ENCODE peak calls at places on chromosomes 3 and 15, in five cellular contexts. One of them, this sample, is unnamed.

GRCh38 chr15:67107014-67107812 is 41.8 kb downstream of the SMAD3 start:
- DNase-seq in IMR-90: peak; percentile 100
- DNase-seq in suprapubic skin: no peak
- DNase-seq in K562: peak; percentile 53
- DNase-seq in sigmoid colon: peak; percentile 92
- DNase-seq in this sample: no peak

GRCh38 chr3:62529230-62529629 is 155.9 kb upstream of the FEZF2 start:
- DNase-seq in IMR-90: peak; percentile 8
- DNase-seq in suprapubic skin: no peak
- DNase-seq in K562: peak; percentile 5
- DNase-seq in sigmoid colon: no peak
- DNase-seq in this sample: no peak

GRCh38 chr3:159783780-159784747 is 204.6 kb upstream of the IL12A start:
- DNase-seq in IMR-90: no peak
- DNase-seq in suprapubic skin: no peak
- DNase-seq in K562: no peak
- DNase-seq in sigmoid colon: no peak
- DNase-seq in this sample: no peak

GRCh38 chr3:19885468-19885867 is 48.5 kb downstream of the EFHB start:
- DNase-seq in IMR-90: peak; percentile 41
- DNase-seq in suprapubic skin: no peak
- DNase-seq in K562: peak; percentile 65
- DNase-seq in sigmoid colon: no peak
- DNase-seq in this sample: no peak

GRCh38 chr3:138063416-138063815 is 52.0 kb downstream of the DZIP1L start:
- DNase-seq in IMR-90: no peak
- DNase-seq in suprapubic skin: no peak
- DNase-seq in K562: no peak
- DNase-seq in sigmoid colon: no peak
- DNase-seq in this sample: no peak

GRCh38 chr15:42057744-42058646 is 36.4 kb downstream of the PLA2G4D start:
- DNase-seq in IMR-90: no peak
- DNase-seq in suprapubic skin: peak; percentile 69
- DNase-seq in K562: no peak
- DNase-seq in sigmoid colon: no peak
- DNase-seq in this sample: peak; percentile 82

GRCh38 chr3:55486101-55486856 is 827 bp downstream of the WNT5A start:
- DNase-seq in IMR-90: peak; percentile 79
- DNase-seq in suprapubic skin: peak; percentile 58
- DNase-seq in K562: no peak
- DNase-seq in sigmoid colon: peak; percentile 81
- DNase-seq in this sample: no peak

GRCh38 chr3:118168175-118168574 is 866.5 kb downstream of the IGSF11 start:
- DNase-seq in IMR-90: no peak
- DNase-seq in suprapubic skin: no peak
- DNase-seq in K562: no peak
- DNase-seq in sigmoid colon: no peak
- DNase-seq in this sample: no peak

GRCh38 chr3:46619845-46620778 is 7.8 kb downstream of the FAM240A start:
- DNase-seq in IMR-90: no peak
- DNase-seq in suprapubic skin: no peak
- DNase-seq in K562: no peak
- DNase-seq in sigmoid colon: no peak
- DNase-seq in this sample: no peak

GRCh38 chr3:112333002-112333385 is at the start of gene CD200:
- DNase-seq in IMR-90: peak; percentile 16
- DNase-seq in suprapubic skin: no peak
- DNase-seq in K562: no peak
- DNase-seq in sigmoid colon: peak; percentile 79
- DNase-seq in this sample: peak; percentile 90

GRCh38 chr15:68047826-68048225 is 6.3 kb upstream of the PIAS1 start:
- DNase-seq in IMR-90: no peak
- DNase-seq in suprapubic skin: no peak
- DNase-seq in K562: no peak
- DNase-seq in sigmoid colon: no peak
- DNase-seq in this sample: no peak

GRCh38 chr15:96564546-96564945 is 234.0 kb downstream of the NR2F2 start:
- DNase-seq in IMR-90: no peak
- DNase-seq in suprapubic skin: no peak
- DNase-seq in K562: no peak
- DNase-seq in sigmoid colon: no peak
- DNase-seq in this sample: no peak

GRCh38 chr3:82114589-82114988 is 353.1 kb upstream of the GBE1 start:
- DNase-seq in IMR-90: no peak
- DNase-seq in suprapubic skin: no peak
- DNase-seq in K562: no peak
- DNase-seq in sigmoid colon: no peak
- DNase-seq in this sample: no peak

GRCh38 chr15:40398413-40398873 is 7.2 kb upstream of the IVD start:
- DNase-seq in IMR-90: no peak
- DNase-seq in suprapubic skin: no peak
- DNase-seq in K562: no peak
- DNase-seq in sigmoid colon: no peak
- DNase-seq in this sample: no peak

GRCh38 chr3:111616417-111617105 is 21.4 kb upstream of the ZBED2 start:
- DNase-seq in IMR-90: peak; percentile 18
- DNase-seq in suprapubic skin: no peak
- DNase-seq in K562: no peak
- DNase-seq in sigmoid colon: no peak
- DNase-seq in this sample: no peak

GRCh38 chr15:60758961-60759729 is 280.2 kb upstream of the ICE2 start:
- DNase-seq in IMR-90: peak; percentile 97
- DNase-seq in suprapubic skin: no peak
- DNase-seq in K562: no peak
- DNase-seq in sigmoid colon: no peak
- DNase-seq in this sample: no peak

GRCh38 chr3:189157232-189158007 is 14.4 kb upstream of the TPRG1 start:
- DNase-seq in IMR-90: no peak
- DNase-seq in suprapubic skin: no peak
- DNase-seq in K562: no peak
- DNase-seq in sigmoid colon: no peak
- DNase-seq in this sample: no peak

GRCh38 chr3:50660386-50660785 is 14.3 kb upstream of the DOCK3 start:
- DNase-seq in IMR-90: no peak
- DNase-seq in suprapubic skin: no peak
- DNase-seq in K562: no peak
- DNase-seq in sigmoid colon: no peak
- DNase-seq in this sample: no peak

GRCh38 chr3:15337963-15338362 is 5.6 kb upstream of the SH3BP5 start:
- DNase-seq in IMR-90: no peak
- DNase-seq in suprapubic skin: no peak
- DNase-seq in K562: no peak
- DNase-seq in sigmoid colon: no peak
- DNase-seq in this sample: no peak

GRCh38 chr3:188055388-188055787 is 98.6 kb upstream of the LPP start:
- DNase-seq in IMR-90: no peak
- DNase-seq in suprapubic skin: no peak
- DNase-seq in K562: no peak
- DNase-seq in sigmoid colon: no peak
- DNase-seq in this sample: no peak

GRCh38 chr3:173098959-173099358 is 42.1 kb downstream of the SPATA16 start:
- DNase-seq in IMR-90: no peak
- DNase-seq in suprapubic skin: no peak
- DNase-seq in K562: no peak
- DNase-seq in sigmoid colon: no peak
- DNase-seq in this sample: no peak

GRCh38 chr3:136577791-136578190 is 174.4 kb downstream of the STAG1 start:
- DNase-seq in IMR-90: no peak
- DNase-seq in suprapubic skin: no peak
- DNase-seq in K562: no peak
- DNase-seq in sigmoid colon: no peak
- DNase-seq in this sample: no peak

GRCh38 chr3:81302045-81302444 is 459.4 kb downstream of the GBE1 start:
- DNase-seq in IMR-90: peak; percentile 48
- DNase-seq in suprapubic skin: no peak
- DNase-seq in K562: peak; percentile 25
- DNase-seq in sigmoid colon: no peak
- DNase-seq in this sample: peak; percentile 15

GRCh38 chr3:71926690-71927089 is 141.7 kb upstream of the PROK2 start:
- DNase-seq in IMR-90: no peak
- DNase-seq in suprapubic skin: no peak
- DNase-seq in K562: no peak
- DNase-seq in sigmoid colon: no peak
- DNase-seq in this sample: no peak

GRCh38 chr3:43960448-43960840 is 269.7 kb downstream of the ABHD5 start:
- DNase-seq in IMR-90: no peak
- DNase-seq in suprapubic skin: no peak
- DNase-seq in K562: no peak
- DNase-seq in sigmoid colon: no peak
- DNase-seq in this sample: no peak

GRCh38 chr15:67783303-67783702 is 42.0 kb upstream of the SKOR1 start:
- DNase-seq in IMR-90: no peak
- DNase-seq in suprapubic skin: no peak
- DNase-seq in K562: no peak
- DNase-seq in sigmoid colon: no peak
- DNase-seq in this sample: no peak

GRCh38 chr3:15579071-15579470 is 22.3 kb downstream of the HACL1 start:
- DNase-seq in IMR-90: no peak
- DNase-seq in suprapubic skin: no peak
- DNase-seq in K562: no peak
- DNase-seq in sigmoid colon: no peak
- DNase-seq in this sample: no peak

GRCh38 chr3:126352476-126353454 is 4.4 kb downstream of the KLF15 start:
- DNase-seq in IMR-90: peak; percentile 40
- DNase-seq in suprapubic skin: peak; percentile 48
- DNase-seq in K562: no peak
- DNase-seq in sigmoid colon: peak; percentile 72
- DNase-seq in this sample: peak; percentile 83

GRCh38 chr15:99431661-99432091 is 134.1 kb upstream of the MEF2A start:
- DNase-seq in IMR-90: no peak
- DNase-seq in suprapubic skin: peak; percentile 60
- DNase-seq in K562: no peak
- DNase-seq in sigmoid colon: peak; percentile 50
- DNase-seq in this sample: peak; percentile 85

GRCh38 chr15:101031203-101031602 is 112.0 kb downstream of the LRRK1 start:
- DNase-seq in IMR-90: peak; percentile 32
- DNase-seq in suprapubic skin: no peak
- DNase-seq in K562: no peak
- DNase-seq in sigmoid colon: peak; percentile 46
- DNase-seq in this sample: no peak

GRCh38 chr15:95715116-95715888 is 615.2 kb upstream of the NR2F2 start:
- DNase-seq in IMR-90: peak; percentile 38
- DNase-seq in suprapubic skin: no peak
- DNase-seq in K562: no peak
- DNase-seq in sigmoid colon: no peak
- DNase-seq in this sample: no peak

GRCh38 chr3:190877925-190878324 is 15.4 kb upstream of the GMNC start:
- DNase-seq in IMR-90: no peak
- DNase-seq in suprapubic skin: no peak
- DNase-seq in K562: peak; percentile 45
- DNase-seq in sigmoid colon: no peak
- DNase-seq in this sample: no peak

GRCh38 chr3:126903521-126903920 is 79.4 kb upstream of the PLXNA1 start:
- DNase-seq in IMR-90: no peak
- DNase-seq in suprapubic skin: no peak
- DNase-seq in K562: no peak
- DNase-seq in sigmoid colon: peak; percentile 18
- DNase-seq in this sample: no peak

GRCh38 chr3:13233487-13234154 is 160.4 kb upstream of the IQSEC1 start:
- DNase-seq in IMR-90: no peak
- DNase-seq in suprapubic skin: no peak
- DNase-seq in K562: no peak
- DNase-seq in sigmoid colon: no peak
- DNase-seq in this sample: no peak

GRCh38 chr3:36525115-36525711 is 144.9 kb downstream of the STAC start:
- DNase-seq in IMR-90: peak; percentile 4
- DNase-seq in suprapubic skin: no peak
- DNase-seq in K562: no peak
- DNase-seq in sigmoid colon: no peak
- DNase-seq in this sample: no peak

GRCh38 chr15:86756688-86757087 is 677.0 kb downstream of the AGBL1 start:
- DNase-seq in IMR-90: no peak
- DNase-seq in suprapubic skin: no peak
- DNase-seq in K562: no peak
- DNase-seq in sigmoid colon: no peak
- DNase-seq in this sample: no peak
- TF ChIP-seq CTCF in IMR-90: no peak
- TF ChIP-seq CTCF in suprapubic skin: no peak
- TF ChIP-seq CTCF in K562: no peak
- TF ChIP-seq CTCF in sigmoid colon: no peak
- TF ChIP-seq CTCF in this sample: no peak

DNA sequence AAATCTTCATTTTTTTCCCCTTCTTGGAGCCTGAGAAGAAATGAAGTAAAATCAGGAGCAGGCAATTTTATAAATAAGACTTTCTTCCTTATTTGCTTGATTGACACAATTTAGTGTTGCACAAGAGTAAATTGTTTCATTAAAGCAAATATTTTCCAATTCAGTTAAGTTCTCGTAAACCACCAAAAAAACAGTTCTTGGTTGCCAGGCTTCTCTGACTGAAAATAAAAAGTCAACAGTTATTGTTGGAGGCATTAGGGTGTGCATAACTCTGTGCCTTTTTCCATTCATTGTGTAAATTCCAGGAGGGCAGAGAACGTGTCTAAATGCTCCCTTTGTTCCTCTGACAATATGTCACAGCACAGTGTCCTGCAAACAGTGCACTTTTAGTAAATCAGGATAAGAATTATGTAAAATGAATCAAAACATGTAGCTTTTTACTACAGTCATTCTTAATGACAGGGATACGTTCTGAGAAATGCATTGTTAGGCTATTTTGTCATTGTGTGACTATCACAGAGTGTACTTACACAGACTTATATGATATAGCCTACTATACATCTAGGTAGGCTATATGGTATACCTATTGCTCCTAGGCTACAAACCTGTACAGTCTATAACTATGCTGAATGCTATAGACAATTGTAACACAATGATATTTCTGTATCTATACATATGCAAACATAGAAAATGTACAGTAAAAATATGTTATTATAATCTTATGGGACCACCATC is at the start of gene CP:
- DNase-seq in IMR-90: no peak
- DNase-seq in suprapubic skin: no peak
- DNase-seq in K562: no peak
- DNase-seq in sigmoid colon: no peak
- DNase-seq in this sample: no peak
- H3K4me3 ChIP-seq in IMR-90: no peak within 1 kb of the TSS
- H3K4me3 ChIP-seq in suprapubic skin: peak within 1 kb of the TSS; percentile 15
- H3K4me3 ChIP-seq in K562: no peak within 1 kb of the TSS
- H3K4me3 ChIP-seq in sigmoid colon: no peak within 1 kb of the TSS
- H3K4me3 ChIP-seq in this sample: no peak within 1 kb of the TSS

GRCh38 chr3:150913174-150913922 is 8.1 kb upstream of the MINDY4B start:
- DNase-seq in IMR-90: no peak
- DNase-seq in suprapubic skin: no peak
- DNase-seq in K562: no peak
- DNase-seq in sigmoid colon: no peak
- DNase-seq in this sample: no peak
- TF ChIP-seq POLR2A in IMR-90: no peak
- TF ChIP-seq POLR2A in suprapubic skin: no peak
- TF ChIP-seq POLR2A in K562: no peak
- TF ChIP-seq POLR2A in sigmoid colon: no peak
- TF ChIP-seq POLR2A in this sample: no peak

DNA sequence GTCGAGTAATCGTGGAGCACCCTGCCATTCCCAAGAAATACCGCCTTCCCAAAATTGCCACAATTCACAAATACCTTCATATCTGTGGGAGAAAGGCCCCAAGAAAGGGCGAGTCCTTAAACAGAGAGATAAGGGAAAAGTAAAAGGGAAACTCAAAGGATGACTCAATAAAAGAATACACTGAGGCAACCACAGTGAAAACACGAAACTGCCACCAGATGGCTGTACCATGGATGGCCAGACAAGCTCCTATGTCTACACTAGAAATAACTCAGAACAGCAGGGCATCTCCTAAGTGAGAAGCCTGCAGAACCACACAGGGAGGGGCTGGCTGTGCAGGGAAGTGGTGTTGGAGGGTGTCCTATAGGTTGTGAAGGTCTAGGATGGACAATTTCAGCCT is 25.0 kb downstream of the SRGAP3 start:
- DNase-seq in IMR-90: no peak
- DNase-seq in suprapubic skin: no peak
- DNase-seq in K562: no peak
- DNase-seq in sigmoid colon: peak; percentile 26
- DNase-seq in this sample: no peak
- TF ChIP-seq CTCF in IMR-90: no peak
- TF ChIP-seq CTCF in suprapubic skin: no peak
- TF ChIP-seq CTCF in K562: peak; percentile 33
- TF ChIP-seq CTCF in sigmoid colon: no peak
- TF ChIP-seq CTCF in this sample: no peak

This sample was measured in lower leg skin.